ENCODE peak calls at places on chromosomes 2 and 18, in five cellular contexts. R is K562, K is psoas muscle, P is pancreas, J is cardiac muscle cell. T is an unnamed sample.

GRCh38 chr18:14908541-14908940 is 160.6 kb downstream of the ANKRD30B start:
- DNase-seq in R (no peak), K (no peak), P (no peak), J (no peak), T (no peak)

GRCh38 chr18:70322928-70323327 is 34.1 kb downstream of the SOCS6 start:
- DNase-seq in R (no peak), K (no peak), P (no peak), J (no peak), T (no peak)

GRCh38 chr2:133602538-133602937 is 34.3 kb upstream of the NCKAP5 start:
- DNase-seq in R (no peak), K (no peak), P (no peak), J (no peak), T (no peak)

GRCh38 chr2:235740821-235741220 is 247.0 kb downstream of the AGAP1 start:
- DNase-seq in R (peak), K (no peak), P (no peak), J (no peak), T (peak)

GRCh38 chr2:79952561-79952960 is 352.0 kb downstream of the LRRTM1 start:
- DNase-seq in R (no peak), K (no peak), P (no peak), J (no peak), T (no peak)

GRCh38 chr2:18176679-18177215 is 298.3 kb downstream of the KCNS3 start:
- DNase-seq in R (no peak), K (no peak), P (no peak), J (no peak), T (peak)

GRCh38 chr2:188292446-188293239 is 969 bp downstream of the GULP1 start:
- DNase-seq in R (peak), K (peak), P (peak), J (peak), T (peak)

GRCh38 chr2:9782197-9782719 is 61.0 kb upstream of the TAF1B start:
- DNase-seq in R (no peak), K (no peak), P (no peak), J (no peak), T (no peak)

GRCh38 chr2:96918092-96918753 is 48.3 kb upstream of the SEMA4C start:
- DNase-seq in R (no peak), K (no peak), P (no peak), J (no peak), T (no peak)

GRCh38 chr2:14563324-14563723 is 69.2 kb upstream of the LRATD1 start:
- DNase-seq in R (no peak), K (no peak), P (no peak), J (no peak), T (no peak)

GRCh38 chr2:97760480-97761049 is 47.2 kb downstream of the ZAP70 start:
- DNase-seq in R (no peak), K (no peak), P (no peak), J (no peak), T (no peak)

GRCh38 chr2:119366161-119366648 is 429 bp downstream of the C2orf76 start:
- DNase-seq in R (no peak), K (no peak), P (no peak), J (no peak), T (no peak)

GRCh38 chr18:68438536-68438935 is 276.4 kb downstream of the TMX3 start:
- DNase-seq in R (no peak), K (no peak), P (no peak), J (no peak), T (no peak)

GRCh38 chr18:11663630-11664029 is 25.4 kb upstream of the GNAL start:
- DNase-seq in R (no peak), K (no peak), P (no peak), J (no peak), T (no peak)
- H3K27ac ChIP-seq in R (no peak), K (no peak), P (no peak), J (no peak), T (no peak)

GRCh38 chr2:177393381-177393780 is 808 bp downstream of the AGPS start:
- DNase-seq in R (no peak), K (no peak), P (no peak), J (no peak), T (peak)

GRCh38 chr2:177393824-177394614 is 1.4 kb downstream of the AGPS start:
- DNase-seq in R (no peak), K (no peak), P (no peak), J (no peak), T (no peak)

GRCh38 chr2:177392373-177393246 is at the start of gene AGPS:
- DNase-seq in R (peak), K (peak), P (peak), J (peak), T (peak)

GRCh38 chr2:177395594-177395993 is 3.0 kb downstream of the AGPS start:
- DNase-seq in R (no peak), K (no peak), P (no peak), J (no peak), T (no peak)

GRCh38 chr2:177394622-177395021 is 2.0 kb downstream of the AGPS start:
- DNase-seq in R (no peak), K (no peak), P (no peak), J (no peak), T (no peak)
- H3K27ac ChIP-seq in R (peak), K (no peak), P (no peak), J (no peak), T (no peak)

DNA sequence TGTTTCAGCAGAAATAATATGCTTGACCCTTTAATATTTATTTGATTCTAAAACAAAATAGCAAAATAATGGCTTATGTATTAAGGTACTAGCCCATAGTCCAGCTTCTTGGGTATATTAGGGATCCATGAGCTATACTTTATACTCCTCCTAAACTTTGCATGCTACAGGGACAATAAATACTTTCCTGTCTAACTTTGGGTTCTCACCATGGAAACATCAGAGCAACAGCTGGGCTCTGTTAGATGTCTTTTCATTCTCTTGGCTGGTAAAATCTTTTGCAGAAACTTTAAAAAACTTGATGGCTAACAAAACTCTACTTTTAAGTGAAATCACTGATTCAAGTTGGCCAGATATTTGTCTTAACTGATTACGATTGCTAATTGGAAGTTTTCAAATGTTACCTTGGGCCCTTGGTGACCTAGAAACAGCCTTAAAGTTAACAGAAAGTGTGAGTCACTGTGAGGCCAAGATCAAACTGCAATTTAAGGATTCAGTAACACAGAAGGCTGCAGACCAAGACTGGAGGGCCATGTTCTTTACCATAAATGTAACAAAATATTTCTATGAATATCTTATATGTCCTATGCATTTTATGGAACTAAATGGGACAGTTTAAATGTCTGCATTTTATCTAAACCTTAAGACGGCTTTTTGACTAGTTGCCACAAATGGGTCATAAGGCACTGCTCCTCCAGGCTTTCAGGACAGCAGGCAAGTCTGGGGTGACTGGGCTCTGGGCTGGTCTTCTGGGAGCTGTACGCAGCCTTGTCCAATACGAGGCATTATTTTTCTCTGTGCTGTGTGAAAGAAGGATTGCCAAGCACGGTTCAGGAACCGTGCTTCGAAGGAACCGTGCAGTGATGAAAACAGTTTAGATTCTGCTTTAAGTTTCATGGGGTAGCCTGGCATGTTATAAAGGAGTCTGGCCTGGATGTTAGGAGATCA is 188.5 kb downstream of the TPGS2 start:
- DNase-seq in R (no peak), K (no peak), P (no peak), J (no peak), T (no peak)
- H3K27ac ChIP-seq in R (no peak), K (no peak), P (no peak), J (no peak), T (no peak)

DNA sequence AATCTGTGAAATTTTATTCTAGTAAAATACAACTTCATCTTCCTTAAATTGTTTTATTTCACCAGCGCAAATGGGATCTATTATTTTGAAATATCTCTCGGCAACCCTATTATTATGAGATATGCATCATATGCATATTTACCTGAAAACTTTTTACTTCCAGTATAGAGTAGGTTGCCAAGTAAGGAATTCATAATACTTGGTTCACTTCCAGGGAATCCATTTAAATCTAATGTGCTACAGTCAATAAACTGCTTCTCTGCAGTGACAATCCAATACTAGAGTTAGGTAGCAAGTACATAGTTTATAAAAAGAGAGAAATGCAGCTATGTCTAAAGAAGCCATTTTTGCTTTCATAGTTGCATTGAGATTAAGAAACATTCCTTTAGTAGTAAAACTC is 88.8 kb upstream of the FAM117B start:
- DNase-seq in R (no peak), K (no peak), P (no peak), J (no peak), T (no peak)
- H3K27ac ChIP-seq in R (no peak), K (no peak), P (no peak), J (peak), T (no peak)

GRCh38 chr2:161204846-161205245 is 44.6 kb downstream of the TANK start:
- DNase-seq in R (no peak), K (no peak), P (no peak), J (no peak), T (no peak)
- H3K27ac ChIP-seq in R (no peak), K (no peak), P (no peak), J (no peak), T (no peak)

GRCh38 chr2:45391866-45392265 is 219.2 kb downstream of the SRBD1 start:
- DNase-seq in R (no peak), K (no peak), P (no peak), J (no peak), T (no peak)

GRCh38 chr2:45394216-45394615 is 216.9 kb downstream of the SRBD1 start:
- DNase-seq in R (no peak), K (no peak), P (no peak), J (no peak), T (no peak)

GRCh38 chr2:45390433-45390832 is 220.6 kb downstream of the SRBD1 start:
- DNase-seq in R (no peak), K (no peak), P (no peak), J (no peak), T (peak)

GRCh38 chr2:45390856-45391255 is 220.2 kb downstream of the SRBD1 start:
- DNase-seq in R (no peak), K (no peak), P (no peak), J (no peak), T (peak)

GRCh38 chr2:45388541-45389100 is 222.4 kb downstream of the SRBD1 start:
- DNase-seq in R (no peak), K (no peak), P (no peak), J (no peak), T (no peak)
- H3K27ac ChIP-seq in R (no peak), K (no peak), P (no peak), J (no peak), T (no peak)

DNA sequence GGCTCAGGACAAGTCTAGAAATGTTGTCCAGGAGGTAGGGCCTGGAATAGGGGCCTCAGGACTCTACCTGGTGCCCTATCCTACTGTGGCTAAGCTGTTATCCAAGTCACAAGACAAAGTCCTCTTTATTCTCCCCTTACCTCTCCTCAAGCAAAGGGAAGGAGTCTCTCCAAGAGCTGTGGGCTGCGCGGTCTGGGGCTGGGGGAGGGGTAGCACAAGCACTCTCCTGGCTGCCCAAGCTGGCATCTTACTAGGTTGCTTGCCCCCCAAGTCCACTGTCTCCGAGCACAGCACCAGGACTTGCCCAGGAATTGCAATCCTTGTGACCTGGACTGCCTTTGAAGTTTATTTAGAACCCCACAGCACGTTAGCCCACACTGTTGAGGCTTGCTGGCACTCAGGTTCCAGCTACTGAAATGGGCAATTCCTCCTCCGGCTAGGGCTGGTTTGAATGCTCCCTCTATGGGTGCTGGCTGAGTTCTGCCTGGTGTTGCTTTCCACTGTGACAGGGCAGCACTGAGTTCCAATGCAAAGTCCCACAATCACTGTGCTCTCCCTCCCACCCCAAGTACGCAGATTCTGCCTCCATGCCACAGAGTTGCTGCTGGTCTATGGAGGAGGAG is 18.5 kb downstream of the DHRS9 start:
- DNase-seq in R (no peak), K (no peak), P (no peak), J (no peak), T (no peak)
- H3K27ac ChIP-seq in R (no peak), K (no peak), P (no peak), J (no peak), T (no peak)

DNA sequence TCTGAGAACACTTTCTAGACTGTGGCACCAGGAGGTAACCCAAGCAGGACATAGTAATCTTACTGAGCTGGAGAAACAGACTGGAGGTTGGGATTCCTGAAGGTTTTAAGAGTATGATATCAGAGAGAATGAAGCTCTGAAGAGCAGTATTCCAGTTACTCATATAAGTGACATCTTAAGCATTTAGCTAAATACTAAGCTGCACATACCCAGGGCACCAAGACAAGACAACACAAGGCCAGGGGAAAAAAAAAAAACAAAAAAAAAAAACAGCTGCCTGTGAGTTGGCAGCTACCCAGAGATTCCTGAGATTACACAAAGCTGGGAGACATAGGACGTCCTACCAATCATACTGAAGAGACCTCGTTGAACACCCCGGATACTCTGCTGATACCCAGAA is 175.8 kb downstream of the SRBD1 start:
- DNase-seq in R (no peak), K (no peak), P (no peak), J (no peak), T (peak)
- H3K27ac ChIP-seq in R (no peak), K (no peak), P (no peak), J (no peak), T (peak)

DNA sequence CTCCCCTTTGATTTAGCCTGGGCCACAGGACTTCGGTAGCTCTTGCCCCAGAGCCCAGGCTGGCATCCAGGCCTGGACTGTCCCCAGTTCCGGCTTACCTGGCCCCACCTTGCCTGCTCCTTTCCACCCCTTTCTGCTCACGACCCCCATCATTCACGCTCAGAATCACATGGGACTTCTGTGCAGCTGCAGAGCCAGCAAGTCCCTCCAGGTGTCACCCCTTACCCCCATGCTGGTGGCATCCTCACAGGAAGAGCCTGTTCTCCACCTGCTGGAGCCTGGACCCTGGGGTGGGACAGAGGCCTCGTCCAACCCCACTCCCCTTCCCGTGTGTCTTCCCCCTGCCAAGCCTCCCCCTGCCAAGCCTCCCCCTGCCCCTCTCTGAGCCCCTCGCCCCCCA is 7.9 kb upstream of the KCNIP3 start:
- DNase-seq in R (no peak), K (no peak), P (no peak), J (no peak), T (no peak)
- H3K27ac ChIP-seq in R (no peak), K (no peak), P (no peak), J (no peak), T (no peak)

GRCh38 chr2:232888099-232888836 is 18.2 kb downstream of the SNORC start:
- DNase-seq in R (no peak), K (no peak), P (no peak), J (no peak), T (no peak)

GRCh38 chr2:232890536-232890895 is 20.5 kb downstream of the SNORC start:
- DNase-seq in R (no peak), K (peak), P (no peak), J (no peak), T (no peak)

GRCh38 chr2:232888839-232889529 is 18.9 kb downstream of the SNORC start:
- DNase-seq in R (no peak), K (no peak), P (peak), J (no peak), T (no peak)

GRCh38 chr2:232890896-232891601 is 21.0 kb downstream of the SNORC start:
- DNase-seq in R (peak), K (peak), P (peak), J (peak), T (peak)

GRCh38 chr2:232889876-232890401 is 19.9 kb downstream of the SNORC start:
- DNase-seq in R (no peak), K (peak), P (peak), J (no peak), T (no peak)
- H3K27ac ChIP-seq in R (no peak), K (no peak), P (no peak), J (no peak), T (no peak)